ENCODE peak calls at places on chromosomes 6 and 20, in four cellular contexts. I is hepatocyte, M is fibroblast of lung, Y is A549. A is an unnamed sample.

GRCh38 chr6:8481727-8482126 is 46.4 kb upstream of the SLC35B3 start:
- DNase-seq in Y (no peak), M (no peak), I (no peak), A (peak; percentile 37)

GRCh38 chr6:10641494-10641893 is 52.9 kb downstream of the C6orf52 start:
- DNase-seq in Y (no peak), M (no peak), I (no peak), A (no peak)

GRCh38 chr20:45998337-45998736 is 10.4 kb upstream of the MMP9 start:
- DNase-seq in Y (no peak), M (no peak), I (no peak), A (peak; percentile 34)

GRCh38 chr6:13417431-13417830 is 70.0 kb downstream of the GFOD1 start:
- DNase-seq in M (no peak), I (no peak), Y (no peak), A (no peak)

GRCh38 chr6:3789018-3789895 is 37.7 kb upstream of the PXDC1 start:
- DNase-seq in I (peak; percentile 68), M (peak; percentile 88), Y (no peak), A (peak; percentile 96)

GRCh38 chr6:44542401-44543116 is 155.1 kb downstream of the CDC5L start:
- DNase-seq in M (no peak), I (no peak), Y (no peak), A (no peak)

GRCh38 chr20:33874129-33874528 is 63.0 kb downstream of the CHMP4B start:
- DNase-seq in M (no peak), I (no peak), Y (no peak), A (no peak)

GRCh38 chr6:163667372-163668060 is 253.0 kb downstream of the QKI start:
- DNase-seq in I (no peak), M (peak; percentile 50), Y (no peak), A (peak; percentile 32)

GRCh38 chr6:170293881-170294755 is 3.2 kb upstream of the DLL1 start:
- DNase-seq in I (no peak), Y (no peak), M (no peak), A (no peak)

GRCh38 chr6:36035240-36035639 is 7.6 kb downstream of the MAPK14 start:
- DNase-seq in M (peak; percentile 33), Y (no peak), I (no peak), A (no peak)

GRCh38 chr6:38933426-38933825 is 115.2 kb upstream of the GLP1R start:
- DNase-seq in Y (peak; percentile 5), I (peak; percentile 40), M (no peak), A (no peak)

GRCh38 chr6:136771306-136771705 is 21.0 kb downstream of the MAP3K5 start:
- DNase-seq in Y (no peak), I (no peak), M (no peak), A (no peak)

GRCh38 chr6:44464527-44465310 is 77.2 kb downstream of the CDC5L start:
- DNase-seq in M (peak; percentile 72), Y (no peak), I (no peak), A (peak; percentile 18)

GRCh38 chr20:57652865-57653545 is 32.8 kb upstream of the ZBP1 start:
- DNase-seq in Y (peak; percentile 1), I (peak; percentile 3), M (no peak), A (no peak)

GRCh38 chr20:38201356-38201755 is 36.3 kb upstream of the TGM2 start:
- DNase-seq in I (no peak), Y (peak; percentile 62), M (peak; percentile 84), A (peak; percentile 75)

GRCh38 chr6:30219244-30219643 is 6.0 kb upstream of the TRIM26 start:
- DNase-seq in Y (peak; percentile 42), M (peak; percentile 32), I (peak; percentile 74), A (peak; percentile 72)

GRCh38 chr6:36386495-36387439 is 702 bp downstream of the ETV7 start:
- DNase-seq in M (peak; percentile 58), Y (peak; percentile 15), I (peak; percentile 64), A (peak; percentile 78)

GRCh38 chr6:101956961-101957360 is 563.5 kb downstream of the GRIK2 start:
- DNase-seq in M (peak; percentile 58), Y (no peak), I (no peak), A (no peak)

GRCh38 chr6:49556429-49556837 is 6.0 kb downstream of the C6orf141 start:
- DNase-seq in Y (peak; percentile 53), M (peak; percentile 91), I (peak; percentile 82), A (peak; percentile 42)

GRCh38 chr6:159720708-159721107 is 6.6 kb upstream of the WTAP start:
- DNase-seq in M (no peak), I (peak; percentile 67), Y (peak; percentile 46), A (peak; percentile 84)

GRCh38 chr6:109362102-109362884 is 20.0 kb downstream of the CD164 start:
- DNase-seq in I (no peak), M (no peak), Y (no peak), A (no peak)

GRCh38 chr20:22616551-22616950 is 32.2 kb upstream of the FOXA2 start:
- DNase-seq in M (no peak), Y (no peak), I (no peak), A (no peak)

GRCh38 chr6:67606905-67607828 is 1027.9 kb upstream of the ADGRB3 start:
- DNase-seq in M (peak; percentile 41), Y (no peak), I (no peak), A (no peak)

GRCh38 chr6:87705070-87705691 is 3.1 kb upstream of the AKIRIN2 start:
- DNase-seq in I (peak; percentile 47), M (peak; percentile 78), Y (peak; percentile 41), A (no peak)

GRCh38 chr6:165662671-165663282 is at the start of gene PDE10A:
- DNase-seq in M (peak; percentile 19), I (peak; percentile 56), Y (peak; percentile 81), A (peak; percentile 57)
- H3K4me3 ChIP-seq in M (peak within 1 kb of the TSS; percentile 20), I (peak within 1 kb of the TSS; percentile 82), Y (peak within 1 kb of the TSS; percentile 69), A (peak within 1 kb of the TSS; percentile 84)

DNA sequence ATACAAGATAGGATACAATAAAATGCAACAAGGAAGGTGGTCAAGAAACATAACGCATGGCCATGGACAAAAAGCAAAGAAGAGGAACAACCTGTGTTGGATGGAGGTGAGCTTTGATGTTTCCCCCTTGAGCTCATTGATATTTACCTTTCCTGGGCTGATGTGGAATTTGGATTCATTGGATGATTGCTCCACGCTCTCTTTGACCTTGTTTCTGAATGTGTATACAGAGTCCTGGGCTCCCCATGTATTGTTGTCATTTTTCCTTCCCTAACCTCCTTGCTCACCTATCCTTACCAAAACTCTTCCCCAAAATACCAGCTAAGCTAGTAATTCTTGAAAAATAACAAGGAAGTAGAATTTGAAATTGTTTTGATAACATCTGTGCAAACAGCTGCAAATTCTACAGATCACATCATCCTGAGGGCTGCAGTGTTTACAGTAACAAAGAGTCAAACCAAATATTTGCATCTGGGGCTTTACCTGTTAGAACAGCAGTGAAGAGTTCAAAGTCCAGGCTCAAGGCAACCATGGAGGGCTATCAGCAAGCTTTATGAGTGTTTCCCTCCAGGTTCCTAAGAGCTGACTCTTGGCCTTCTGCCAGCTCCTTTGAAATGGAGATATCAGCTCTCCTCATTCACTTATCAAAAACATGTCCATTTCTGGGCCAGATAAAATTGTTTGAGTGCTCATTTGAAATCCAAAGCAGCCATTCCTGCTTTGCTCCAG is 214.3 kb upstream of the MARCKS start:
- DNase-seq in M (peak; percentile 21), I (peak; percentile 94), Y (peak; percentile 35), A (peak; percentile 98)
- H3K4me2 ChIP-seq in M (no peak overlapping the region), I (peak overlapping the region; percentile 50), Y (peak overlapping the region; percentile 59), A (no peak overlapping the region)

DNA sequence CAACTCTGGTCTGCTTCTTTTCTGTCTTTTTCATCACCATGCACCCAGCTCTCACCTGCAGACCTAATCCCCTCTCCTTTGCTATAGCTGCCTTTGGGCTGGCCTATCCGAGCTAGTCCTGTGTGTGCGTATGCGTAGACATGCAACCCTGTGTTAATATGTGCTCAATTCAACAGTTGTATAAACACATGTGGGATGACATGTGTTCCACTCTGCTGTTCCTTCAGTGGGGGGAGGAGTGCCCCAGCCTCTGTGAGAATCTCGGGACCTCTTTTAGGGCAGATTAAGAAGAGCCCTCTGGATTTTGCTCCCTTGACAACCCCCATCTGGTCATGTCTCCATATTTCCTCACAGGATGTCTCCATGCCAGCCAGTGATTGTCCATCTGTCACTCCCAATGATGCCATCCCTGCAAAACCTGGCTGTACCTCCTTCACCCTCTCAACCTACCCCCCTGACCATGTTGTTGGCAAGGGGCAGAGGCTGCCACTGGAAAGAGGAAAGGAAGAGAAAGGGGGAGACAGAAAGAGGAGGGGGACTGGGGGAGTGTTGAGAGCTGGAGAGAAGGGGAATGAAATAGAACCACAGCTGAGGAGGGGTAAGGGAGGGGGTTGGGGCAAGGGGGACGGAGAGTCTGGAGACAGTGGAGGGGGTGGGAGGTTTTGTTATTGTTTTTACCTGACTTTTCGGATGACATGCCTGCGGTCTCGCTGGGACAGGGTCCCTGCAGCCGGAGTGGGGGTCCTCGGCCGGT is 431 bp downstream of the PRRT1 start:
- DNase-seq in Y (no peak), I (no peak), M (no peak), A (no peak)
- H3K4me3 ChIP-seq in Y (no peak overlapping the region), I (no peak overlapping the region), M (peak overlapping the region; percentile 96), A (no peak overlapping the region)

GRCh38 chr20:52593634-52594033 is 378.5 kb upstream of the TSHZ2 start:
- DNase-seq in M (no peak), I (no peak), Y (no peak), A (no peak)
- H3K4me2 ChIP-seq in M (no peak overlapping the region), I (no peak overlapping the region), Y (no peak overlapping the region), A (no peak overlapping the region)

DNA sequence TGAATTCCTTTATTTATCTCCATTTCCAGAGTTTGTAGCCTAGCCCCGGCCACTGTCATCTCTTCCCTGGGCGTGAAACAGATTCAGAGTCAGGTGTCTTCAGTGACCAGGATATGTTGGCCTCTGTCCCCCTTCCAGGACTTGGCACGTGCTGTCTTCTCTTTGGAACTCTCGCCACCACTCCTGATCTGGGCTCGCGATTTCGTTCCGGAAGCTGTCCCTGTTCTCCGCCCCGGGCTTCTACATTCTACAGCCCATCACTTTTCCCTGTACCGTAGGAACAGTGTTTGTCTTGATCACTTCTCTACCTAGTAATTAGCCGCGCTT is 738 bp downstream of the GSS start:
- DNase-seq in M (peak; percentile 44), I (peak; percentile 28), Y (no peak), A (no peak)
- H3K4me3 ChIP-seq in M (peak overlapping the region; percentile 76), I (peak overlapping the region; percentile 53), Y (peak overlapping the region; percentile 59), A (peak overlapping the region; percentile 74)